ENCODE peak calls at places on chromosomes 11 and 22, in nine cellular contexts. V is GM23338, N is SK-N-SH, X is MM.1S, Y is OCI-LY7, J is HCT116, F is GM23248, Q is PC-3, T is PC-9. H is an unnamed sample.

GRCh38 chr11:130712480-130712879 is 203.8 kb downstream of the SNX19 start:
- DNase-seq in V (no peak), Y (no peak), J (no peak), F (no peak), N (no peak), X (no peak), Q (no peak), T (no peak), H (no peak)

GRCh38 chr11:59225017-59225416 is 12.3 kb upstream of the MPEG1 start:
- DNase-seq in N (no peak), V (no peak), Q (no peak), Y (no peak), X (no peak), T (no peak), J (no peak), F (no peak), H (no peak)

GRCh38 chr22:37021710-37022482 is 2.4 kb downstream of the MPST start:
- DNase-seq in F (peak; percentile 64), J (peak; percentile 27), Y (peak; percentile 80), Q (peak; percentile 31), X (peak; percentile 45), T (no peak), N (peak; percentile 82), V (peak; percentile 82), H (peak; percentile 86)

GRCh38 chr11:3840870-3841425 is at the start of gene RHOG:
- DNase-seq in V (peak; percentile 75), F (peak; percentile 87), Y (peak; percentile 82), T (peak; percentile 70), Q (peak; percentile 57), J (no peak), N (peak; percentile 97), X (peak; percentile 81), H (peak; percentile 92)

GRCh38 chr11:16815047-16815767 is 76.8 kb downstream of the C11orf58 start:
- DNase-seq in T (no peak), N (no peak), Y (no peak), F (peak; percentile 76), J (no peak), Q (no peak), V (no peak), X (no peak), H (no peak)

GRCh38 chr11:3046641-3047040 is 10.6 kb downstream of the CARS1 start:
- DNase-seq in Y (no peak), J (no peak), N (no peak), X (no peak), Q (no peak), F (no peak), T (no peak), V (no peak), H (no peak)

GRCh38 chr11:47305734-47306483 is 36.0 kb downstream of the MADD start:
- DNase-seq in N (no peak), Y (no peak), Q (no peak), V (no peak), F (no peak), J (no peak), T (peak; percentile 15), X (no peak), H (no peak)

GRCh38 chr22:20531404-20532181 is 24.2 kb downstream of the MED15 start:
- DNase-seq in V (peak; percentile 68), T (peak; percentile 85), Q (peak; percentile 91), F (peak; percentile 96), J (peak; percentile 79), Y (no peak), N (peak; percentile 78), X (no peak), H (no peak)

GRCh38 chr11:123180166-123180565 is 14.9 kb downstream of the CLMP start:
- DNase-seq in Q (no peak), V (no peak), N (no peak), J (no peak), Y (no peak), X (no peak), T (no peak), F (peak; percentile 65), H (no peak)

GRCh38 chr22:36131907-36132306 is 28.6 kb downstream of the APOL3 start:
- DNase-seq in Y (no peak), X (no peak), N (no peak), V (no peak), Q (no peak), T (no peak), F (no peak), J (no peak), H (no peak)

GRCh38 chr11:103623933-103624332 is 412.5 kb upstream of the DDI1 start:
- DNase-seq in V (no peak), N (no peak), T (no peak), F (no peak), X (no peak), Q (no peak), J (no peak), Y (no peak), H (no peak)

GRCh38 chr22:50548913-50549790 is 3.5 kb downstream of the KLHDC7B start:
- DNase-seq in T (no peak), Y (peak; percentile 21), V (no peak), Q (no peak), J (no peak), N (peak; percentile 26), F (no peak), X (no peak), H (no peak)

GRCh38 chr11:133697603-133698002 is 147.7 kb downstream of the SPATA19 start:
- DNase-seq in X (no peak), F (no peak), Q (no peak), N (no peak), T (no peak), J (no peak), Y (no peak), V (no peak), H (no peak)

GRCh38 chr22:22752556-22753477 is 108.4 kb downstream of the GGTLC2 start:
- DNase-seq in F (peak; percentile 83), N (no peak), T (no peak), V (no peak), X (peak; percentile 45), Q (peak; percentile 4), Y (peak; percentile 68), J (no peak), H (no peak)

GRCh38 chr11:60936467-60937143 is 12.3 kb downstream of the TMEM132A start:
- DNase-seq in Y (no peak), F (no peak), Q (no peak), J (no peak), T (no peak), X (no peak), N (no peak), V (no peak), H (no peak)

GRCh38 chr11:60939301-60939700 is 12.7 kb downstream of the SLC15A3 start:
- DNase-seq in V (no peak), F (no peak), J (no peak), N (no peak), Q (no peak), Y (no peak), X (no peak), T (no peak), H (no peak)

GRCh38 chr11:60938500-60938899 is 13.5 kb downstream of the SLC15A3 start:
- DNase-seq in Q (no peak), J (no peak), N (no peak), F (no peak), T (no peak), V (no peak), X (no peak), Y (no peak), H (no peak)

GRCh38 chr11:60937144-60937527 is 12.9 kb downstream of the TMEM132A start:
- DNase-seq in J (no peak), V (no peak), T (no peak), F (no peak), Y (no peak), X (no peak), Q (no peak), N (no peak), H (no peak)

GRCh38 chr11:60937811-60938210 is 13.6 kb downstream of the TMEM132A start:
- DNase-seq in X (no peak), N (peak; percentile 32), V (no peak), Q (no peak), F (no peak), T (no peak), J (no peak), Y (no peak), H (no peak)
- H3K4me3 ChIP-seq in X (no peak overlapping the region), N (no peak overlapping the region), V (no peak overlapping the region), Q (no peak overlapping the region), F (no peak overlapping the region), T (no peak overlapping the region), J (no peak overlapping the region), Y (no peak overlapping the region), H (no peak overlapping the region)

GRCh38 chr11:30825723-30826122 is 239.6 kb upstream of the MPPED2 start:
- DNase-seq in J (no peak), V (no peak), Y (no peak), Q (no peak), T (no peak), N (no peak), X (no peak), F (no peak), H (no peak)

GRCh38 chr11:30826911-30827310 is 240.8 kb upstream of the MPPED2 start:
- DNase-seq in J (no peak), N (no peak), Q (no peak), T (no peak), Y (no peak), V (no peak), F (no peak), X (no peak), H (no peak)

DNA sequence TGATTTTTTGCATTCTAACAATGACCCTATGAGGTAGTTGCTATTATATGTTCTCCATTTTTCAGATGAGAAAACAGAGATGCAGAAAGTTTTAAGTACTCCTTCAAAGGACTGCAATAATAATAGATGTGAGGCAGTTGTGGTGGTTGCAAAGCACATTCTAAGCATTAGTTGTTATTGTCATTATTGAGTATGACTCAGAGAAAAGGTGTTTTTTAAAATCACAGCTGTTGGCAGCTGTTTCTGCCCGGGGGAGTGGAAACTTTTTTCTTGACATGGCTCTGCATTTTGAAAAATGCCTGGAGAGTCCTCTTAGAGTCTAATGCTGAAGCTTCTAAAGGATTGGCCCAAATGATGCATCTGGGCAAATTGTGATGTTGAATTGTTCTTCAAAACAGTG is 244.5 kb upstream of the MPPED2 start:
- DNase-seq in J (no peak), Y (no peak), F (no peak), Q (no peak), V (no peak), T (no peak), N (no peak), X (no peak), H (no peak)
- H3K9me2 ChIP-seq in J (no peaks in the 10 kb centered on the region), Y (no peaks in the 10 kb centered on the region), F (no peaks in the 10 kb centered on the region), Q (no peaks in the 10 kb centered on the region), V (peaks cover 5% of the 10 kb centered on the region), T (no peaks in the 10 kb centered on the region), N (no peaks in the 10 kb centered on the region), X (no peaks in the 10 kb centered on the region), H (no peaks in the 10 kb centered on the region)

DNA sequence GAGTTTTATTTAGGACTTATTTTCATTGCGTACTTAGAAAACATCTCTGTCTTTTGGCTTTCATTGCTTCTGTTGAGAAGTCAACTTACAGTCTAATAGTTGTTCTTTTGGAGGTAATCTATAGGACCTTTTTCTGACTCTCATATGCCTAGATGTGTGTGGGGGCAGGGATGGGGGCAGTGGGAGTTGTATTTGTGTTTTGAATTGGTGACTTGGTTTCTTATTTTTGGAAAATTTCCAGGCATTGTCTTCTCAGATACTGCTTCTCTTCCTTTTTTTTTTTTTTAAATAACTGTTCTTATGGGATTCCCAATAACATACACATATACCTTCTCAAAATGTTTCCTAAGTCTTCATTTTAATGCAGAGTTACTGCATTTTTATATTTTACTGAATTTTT is 58.0 kb downstream of the FAR1 start:
- DNase-seq in J (no peak), V (no peak), F (no peak), T (no peak), Q (no peak), X (no peak), N (no peak), Y (no peak), H (no peak)
- H3K4me3 ChIP-seq in J (no peak overlapping the region), V (no peak overlapping the region), F (no peak overlapping the region), T (no peak overlapping the region), Q (no peak overlapping the region), X (no peak overlapping the region), N (no peak overlapping the region), Y (no peak overlapping the region), H (no peak overlapping the region)

GRCh38 chr22:41885116-41885515 is 29.8 kb downstream of the SHISA8 start:
- DNase-seq in N (no peak), T (no peak), Y (no peak), J (no peak), X (no peak), Q (no peak), V (no peak), F (no peak), H (no peak)
- H3K9me2 ChIP-seq in N (no peaks in the 10 kb centered on the region), T (no peaks in the 10 kb centered on the region), Y (no peaks in the 10 kb centered on the region), J (no peaks in the 10 kb centered on the region), X (no peaks in the 10 kb centered on the region), Q (no peaks in the 10 kb centered on the region), V (no peaks in the 10 kb centered on the region), F (no peaks in the 10 kb centered on the region), H (no peaks in the 10 kb centered on the region)

H was measured in Karpas-422.